ENCODE peak calls at places on chromosomes 3 and 15, in nine cellular contexts. One of them, this sample, is unnamed.

GRCh38 chr15:61364871-61365270 is 135.8 kb upstream of the RORA start:
- DNase-seq in retinal pigment epithelial cell: no peak
- DNase-seq in kidney: no peak
- DNase-seq in MM.1S: no peak
- DNase-seq in GM12865: no peak
- DNase-seq in transverse colon: no peak
- DNase-seq in heart right ventricle: no peak
- DNase-seq in fibroblast of lung: no peak
- DNase-seq in dorsolateral prefrontal cortex: no peak
- DNase-seq in this sample: no peak

GRCh38 chr15:64251121-64251520 is 88.3 kb upstream of the PPIB start:
- DNase-seq in retinal pigment epithelial cell: no peak
- DNase-seq in kidney: no peak
- DNase-seq in MM.1S: no peak
- DNase-seq in GM12865: no peak
- DNase-seq in transverse colon: no peak
- DNase-seq in heart right ventricle: no peak
- DNase-seq in fibroblast of lung: peak; percentile 53
- DNase-seq in dorsolateral prefrontal cortex: no peak
- DNase-seq in this sample: no peak

GRCh38 chr3:190064112-190064511 is 56.6 kb downstream of the P3H2 start:
- DNase-seq in retinal pigment epithelial cell: peak; percentile 90
- DNase-seq in kidney: no peak
- DNase-seq in MM.1S: no peak
- DNase-seq in GM12865: no peak
- DNase-seq in transverse colon: peak; percentile 11
- DNase-seq in heart right ventricle: no peak
- DNase-seq in fibroblast of lung: peak; percentile 89
- DNase-seq in dorsolateral prefrontal cortex: no peak
- DNase-seq in this sample: peak; percentile 71

GRCh38 chr3:167749209-167749608 is 13.7 kb downstream of the SERPINI1 start:
- DNase-seq in retinal pigment epithelial cell: no peak
- DNase-seq in kidney: no peak
- DNase-seq in MM.1S: no peak
- DNase-seq in GM12865: no peak
- DNase-seq in transverse colon: no peak
- DNase-seq in heart right ventricle: no peak
- DNase-seq in fibroblast of lung: no peak
- DNase-seq in dorsolateral prefrontal cortex: no peak
- DNase-seq in this sample: no peak

GRCh38 chr15:88950600-88951160 is 37.5 kb upstream of the MFGE8 start:
- DNase-seq in retinal pigment epithelial cell: no peak
- DNase-seq in kidney: no peak
- DNase-seq in MM.1S: no peak
- DNase-seq in GM12865: no peak
- DNase-seq in transverse colon: no peak
- DNase-seq in heart right ventricle: no peak
- DNase-seq in fibroblast of lung: no peak
- DNase-seq in dorsolateral prefrontal cortex: no peak
- DNase-seq in this sample: no peak

GRCh38 chr3:196661400-196661799 is 21.9 kb downstream of the NRROS start:
- DNase-seq in retinal pigment epithelial cell: no peak
- DNase-seq in kidney: peak; percentile 53
- DNase-seq in MM.1S: no peak
- DNase-seq in GM12865: no peak
- DNase-seq in transverse colon: no peak
- DNase-seq in heart right ventricle: no peak
- DNase-seq in fibroblast of lung: no peak
- DNase-seq in dorsolateral prefrontal cortex: no peak
- DNase-seq in this sample: no peak

GRCh38 chr15:71792521-71792920 is 17.8 kb upstream of the NR2E3 start:
- DNase-seq in retinal pigment epithelial cell: peak; percentile 80
- DNase-seq in kidney: no peak
- DNase-seq in MM.1S: no peak
- DNase-seq in GM12865: no peak
- DNase-seq in transverse colon: no peak
- DNase-seq in heart right ventricle: no peak
- DNase-seq in fibroblast of lung: peak; percentile 64
- DNase-seq in dorsolateral prefrontal cortex: no peak
- DNase-seq in this sample: peak; percentile 91

GRCh38 chr3:56915969-56916586 is 114.3 kb upstream of the ARHGEF3 start:
- DNase-seq in retinal pigment epithelial cell: no peak
- DNase-seq in kidney: peak; percentile 76
- DNase-seq in MM.1S: peak; percentile 74
- DNase-seq in GM12865: peak; percentile 79
- DNase-seq in transverse colon: peak; percentile 49
- DNase-seq in heart right ventricle: peak; percentile 25
- DNase-seq in fibroblast of lung: no peak
- DNase-seq in dorsolateral prefrontal cortex: no peak
- DNase-seq in this sample: no peak

GRCh38 chr15:97009036-97009555 is 678.6 kb downstream of the NR2F2 start:
- DNase-seq in retinal pigment epithelial cell: no peak
- DNase-seq in kidney: no peak
- DNase-seq in MM.1S: no peak
- DNase-seq in GM12865: no peak
- DNase-seq in transverse colon: no peak
- DNase-seq in heart right ventricle: no peak
- DNase-seq in fibroblast of lung: peak; percentile 9
- DNase-seq in dorsolateral prefrontal cortex: no peak
- DNase-seq in this sample: no peak

GRCh38 chr3:195204360-195205166 is 66.4 kb downstream of the XXYLT1 start:
- DNase-seq in retinal pigment epithelial cell: peak; percentile 44
- DNase-seq in kidney: no peak
- DNase-seq in MM.1S: no peak
- DNase-seq in GM12865: no peak
- DNase-seq in transverse colon: no peak
- DNase-seq in heart right ventricle: no peak
- DNase-seq in fibroblast of lung: peak; percentile 88
- DNase-seq in dorsolateral prefrontal cortex: no peak
- DNase-seq in this sample: no peak

GRCh38 chr15:89665449-89666146 is 10.3 kb upstream of the KIF7 start:
- DNase-seq in retinal pigment epithelial cell: no peak
- DNase-seq in kidney: peak; percentile 86
- DNase-seq in MM.1S: peak; percentile 44
- DNase-seq in GM12865: peak; percentile 59
- DNase-seq in transverse colon: peak; percentile 63
- DNase-seq in heart right ventricle: peak; percentile 76
- DNase-seq in fibroblast of lung: peak; percentile 65
- DNase-seq in dorsolateral prefrontal cortex: no peak
- DNase-seq in this sample: no peak

GRCh38 chr3:4752201-4753072 is 226.8 kb upstream of the BHLHE40 start:
- DNase-seq in retinal pigment epithelial cell: peak; percentile 84
- DNase-seq in kidney: peak; percentile 79
- DNase-seq in MM.1S: no peak
- DNase-seq in GM12865: no peak
- DNase-seq in transverse colon: peak; percentile 64
- DNase-seq in heart right ventricle: no peak
- DNase-seq in fibroblast of lung: no peak
- DNase-seq in dorsolateral prefrontal cortex: no peak
- DNase-seq in this sample: peak; percentile 96

GRCh38 chr3:32373844-32374243 is 17.8 kb upstream of the CMTM7 start:
- DNase-seq in retinal pigment epithelial cell: no peak
- DNase-seq in kidney: no peak
- DNase-seq in MM.1S: no peak
- DNase-seq in GM12865: no peak
- DNase-seq in transverse colon: no peak
- DNase-seq in heart right ventricle: no peak
- DNase-seq in fibroblast of lung: no peak
- DNase-seq in dorsolateral prefrontal cortex: no peak
- DNase-seq in this sample: no peak

GRCh38 chr3:43525941-43526607 is 95.7 kb downstream of the ANO10 start:
- DNase-seq in retinal pigment epithelial cell: no peak
- DNase-seq in kidney: no peak
- DNase-seq in MM.1S: no peak
- DNase-seq in GM12865: no peak
- DNase-seq in transverse colon: no peak
- DNase-seq in heart right ventricle: peak; percentile 6
- DNase-seq in fibroblast of lung: peak; percentile 61
- DNase-seq in dorsolateral prefrontal cortex: no peak
- DNase-seq in this sample: no peak

DNA sequence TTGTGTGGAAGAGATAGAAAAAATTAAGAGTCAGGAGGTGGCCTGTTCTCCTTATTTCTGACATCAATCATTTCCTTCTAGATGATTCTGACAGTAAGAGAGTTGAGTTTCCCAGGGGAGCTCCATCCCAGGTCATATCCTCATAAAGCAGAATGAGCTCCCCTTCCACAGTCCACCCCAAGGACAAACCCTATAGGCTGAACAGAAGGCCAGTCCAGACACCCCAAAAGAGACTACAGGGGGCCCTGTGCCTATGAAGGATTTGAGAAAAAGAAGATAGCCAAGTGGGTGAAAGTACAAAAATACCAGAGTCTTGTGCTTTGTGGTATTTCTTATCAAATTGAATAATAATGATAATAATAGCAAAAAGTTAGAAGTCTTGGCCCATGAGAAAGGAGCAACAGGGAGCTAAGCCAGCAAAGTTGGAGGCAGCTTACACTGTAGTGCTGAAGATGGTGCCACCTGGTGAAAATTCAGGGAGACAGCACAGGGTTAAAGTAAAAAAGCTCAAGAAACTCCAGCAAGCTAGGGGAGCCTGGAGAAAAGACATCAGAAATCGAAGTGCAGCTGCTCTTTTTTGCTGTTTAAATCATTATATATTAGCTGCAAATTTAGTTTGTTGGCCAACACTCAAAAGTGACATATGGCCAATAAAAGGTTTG is 35.9 kb upstream of the SLC24A5 start:
- DNase-seq in retinal pigment epithelial cell: no peak
- DNase-seq in kidney: no peak
- DNase-seq in MM.1S: peak; percentile 31
- DNase-seq in GM12865: peak; percentile 36
- DNase-seq in transverse colon: no peak
- DNase-seq in heart right ventricle: no peak
- DNase-seq in fibroblast of lung: peak; percentile 68
- DNase-seq in dorsolateral prefrontal cortex: no peak
- DNase-seq in this sample: no peak
- TF ChIP-seq CTCF in retinal pigment epithelial cell: peak; percentile 73
- TF ChIP-seq CTCF in kidney: peak; percentile 61
- TF ChIP-seq CTCF in MM.1S: peak; percentile 31
- TF ChIP-seq CTCF in GM12865: peak; percentile 32
- TF ChIP-seq CTCF in transverse colon: no peak
- TF ChIP-seq CTCF in heart right ventricle: no peak
- TF ChIP-seq CTCF in fibroblast of lung: peak; percentile 62
- TF ChIP-seq CTCF in dorsolateral prefrontal cortex: no peak
- TF ChIP-seq CTCF in this sample: peak; percentile 87

GRCh38 chr3:14810795-14811661 is 7.7 kb upstream of the FGD5 start:
- DNase-seq in retinal pigment epithelial cell: no peak
- DNase-seq in kidney: no peak
- DNase-seq in MM.1S: no peak
- DNase-seq in GM12865: no peak
- DNase-seq in transverse colon: no peak
- DNase-seq in heart right ventricle: peak; percentile 26
- DNase-seq in fibroblast of lung: no peak
- DNase-seq in dorsolateral prefrontal cortex: no peak
- DNase-seq in this sample: no peak

GRCh38 chr3:14810070-14810732 is 8.6 kb upstream of the FGD5 start:
- DNase-seq in retinal pigment epithelial cell: no peak
- DNase-seq in kidney: no peak
- DNase-seq in MM.1S: no peak
- DNase-seq in GM12865: no peak
- DNase-seq in transverse colon: no peak
- DNase-seq in heart right ventricle: peak; percentile 59
- DNase-seq in fibroblast of lung: no peak
- DNase-seq in dorsolateral prefrontal cortex: no peak
- DNase-seq in this sample: no peak

GRCh38 chr3:14812196-14812785 is 6.5 kb upstream of the FGD5 start:
- DNase-seq in retinal pigment epithelial cell: no peak
- DNase-seq in kidney: no peak
- DNase-seq in MM.1S: no peak
- DNase-seq in GM12865: no peak
- DNase-seq in transverse colon: no peak
- DNase-seq in heart right ventricle: no peak
- DNase-seq in fibroblast of lung: no peak
- DNase-seq in dorsolateral prefrontal cortex: no peak
- DNase-seq in this sample: no peak

GRCh38 chr3:14814473-14814872 is 4.3 kb upstream of the FGD5 start:
- DNase-seq in retinal pigment epithelial cell: no peak
- DNase-seq in kidney: no peak
- DNase-seq in MM.1S: no peak
- DNase-seq in GM12865: no peak
- DNase-seq in transverse colon: no peak
- DNase-seq in heart right ventricle: no peak
- DNase-seq in fibroblast of lung: no peak
- DNase-seq in dorsolateral prefrontal cortex: no peak
- DNase-seq in this sample: no peak

DNA sequence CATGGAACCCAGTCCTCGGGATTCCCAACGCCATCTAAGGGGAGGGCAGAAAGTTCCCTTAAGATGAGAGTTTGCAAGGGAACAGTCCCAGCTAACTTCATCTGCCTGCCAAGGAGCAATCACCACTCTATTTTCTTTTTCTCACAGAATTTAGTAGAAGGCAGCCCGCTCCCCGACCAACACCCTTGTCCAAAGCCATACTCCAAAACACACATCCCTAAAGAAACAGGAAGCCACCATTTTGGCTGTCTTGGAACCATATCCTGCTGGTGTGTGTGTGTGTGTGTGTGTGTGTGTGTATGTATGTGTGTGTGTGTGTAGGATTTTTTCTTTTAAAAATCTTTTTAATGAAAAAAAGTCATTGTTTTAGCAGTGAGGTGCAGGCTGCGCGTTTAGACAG is 7.0 kb upstream of the FGD5 start:
- DNase-seq in retinal pigment epithelial cell: no peak
- DNase-seq in kidney: no peak
- DNase-seq in MM.1S: no peak
- DNase-seq in GM12865: no peak
- DNase-seq in transverse colon: no peak
- DNase-seq in heart right ventricle: no peak
- DNase-seq in fibroblast of lung: no peak
- DNase-seq in dorsolateral prefrontal cortex: no peak
- DNase-seq in this sample: no peak
- H3K4me3 ChIP-seq in retinal pigment epithelial cell: no peak overlapping the region
- H3K4me3 ChIP-seq in kidney: peak overlapping the region; percentile 80
- H3K4me3 ChIP-seq in MM.1S: no peak overlapping the region
- H3K4me3 ChIP-seq in GM12865: no peak overlapping the region
- H3K4me3 ChIP-seq in transverse colon: peak overlapping the region; percentile 41
- H3K4me3 ChIP-seq in heart right ventricle: peak overlapping the region; percentile 68
- H3K4me3 ChIP-seq in fibroblast of lung: no peak overlapping the region
- H3K4me3 ChIP-seq in dorsolateral prefrontal cortex: peak overlapping the region; percentile 59
- H3K4me3 ChIP-seq in this sample: peak overlapping the region; percentile 64

GRCh38 chr15:59396660-59397059 is 24.0 kb upstream of the MYO1E start:
- DNase-seq in retinal pigment epithelial cell: no peak
- DNase-seq in kidney: no peak
- DNase-seq in MM.1S: no peak
- DNase-seq in GM12865: no peak
- DNase-seq in transverse colon: no peak
- DNase-seq in heart right ventricle: no peak
- DNase-seq in fibroblast of lung: no peak
- DNase-seq in dorsolateral prefrontal cortex: no peak
- DNase-seq in this sample: no peak
- TF ChIP-seq CTCF in retinal pigment epithelial cell: no peak
- TF ChIP-seq CTCF in kidney: no peak
- TF ChIP-seq CTCF in MM.1S: no peak
- TF ChIP-seq CTCF in GM12865: no peak
- TF ChIP-seq CTCF in transverse colon: no peak
- TF ChIP-seq CTCF in heart right ventricle: no peak
- TF ChIP-seq CTCF in fibroblast of lung: no peak
- TF ChIP-seq CTCF in dorsolateral prefrontal cortex: no peak
- TF ChIP-seq CTCF in this sample: no peak

DNA sequence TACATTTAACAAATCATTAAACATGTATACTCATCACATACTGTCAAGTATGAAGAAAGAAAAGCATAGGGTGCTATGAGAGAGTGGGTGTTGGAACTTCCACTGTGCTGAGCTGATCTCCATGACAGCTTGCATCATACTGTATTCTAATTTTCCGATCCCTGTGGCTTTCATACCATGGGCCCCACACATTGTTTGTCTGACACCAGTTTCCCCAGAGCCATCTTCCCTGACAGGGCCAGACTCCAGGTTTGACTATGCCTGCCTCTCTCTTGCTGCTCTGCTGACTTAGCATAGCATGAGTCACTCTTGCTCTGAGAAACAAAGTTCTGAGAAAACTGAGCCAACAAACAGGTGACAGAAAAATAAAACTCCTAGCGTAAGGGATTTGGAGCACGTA is 37.0 kb upstream of the CASR start:
- DNase-seq in retinal pigment epithelial cell: no peak
- DNase-seq in kidney: no peak
- DNase-seq in MM.1S: no peak
- DNase-seq in GM12865: peak; percentile 69
- DNase-seq in transverse colon: no peak
- DNase-seq in heart right ventricle: no peak
- DNase-seq in fibroblast of lung: no peak
- DNase-seq in dorsolateral prefrontal cortex: no peak
- DNase-seq in this sample: peak; percentile 69
- H3K4me3 ChIP-seq in retinal pigment epithelial cell: no peak overlapping the region
- H3K4me3 ChIP-seq in kidney: no peak overlapping the region
- H3K4me3 ChIP-seq in MM.1S: no peak overlapping the region
- H3K4me3 ChIP-seq in GM12865: no peak overlapping the region
- H3K4me3 ChIP-seq in transverse colon: no peak overlapping the region
- H3K4me3 ChIP-seq in heart right ventricle: no peak overlapping the region
- H3K4me3 ChIP-seq in fibroblast of lung: no peak overlapping the region
- H3K4me3 ChIP-seq in dorsolateral prefrontal cortex: no peak overlapping the region
- H3K4me3 ChIP-seq in this sample: no peak overlapping the region

This sample was measured in epithelial cell of proximal tubule.